ENCODE peak calls at places on chromosomes 7 and 10, in seven cellular contexts. G is mesendoderm, C is IMR-90, H is SK-N-SH, R is fibroblast of lung, T is neural progenitor cell, K is MM.1S. D is an unnamed sample.

GRCh38 chr7:33932221-33932620 is 26.9 kb downstream of the BMPER start:
- DNase-seq in G (no peak), C (no peak), H (no peak), R (no peak), T (no peak), K (peak; percentile 12), D (no peak)

GRCh38 chr7:128841961-128842673 is 11.9 kb downstream of the FLNC start:
- DNase-seq in G (peak; percentile 76), C (peak; percentile 69), H (peak; percentile 87), R (no peak), T (peak; percentile 77), K (peak; percentile 59), D (peak; percentile 91)

GRCh38 chr10:59104186-59104585 is 72.3 kb upstream of the PHYHIPL start:
- DNase-seq in G (peak; percentile 32), C (no peak), H (no peak), R (no peak), T (peak; percentile 27), K (no peak), D (no peak)

GRCh38 chr7:111074071-111074771 is 16.7 kb upstream of the LRRN3 start:
- DNase-seq in G (no peak), C (no peak), H (no peak), R (no peak), T (no peak), K (no peak), D (no peak)

GRCh38 chr7:26515462-26515861 is 223.8 kb downstream of the SNX10 start:
- DNase-seq in G (no peak), C (no peak), H (peak; percentile 52), R (no peak), T (no peak), K (peak; percentile 10), D (no peak)

GRCh38 chr10:71045188-71045841 is 156.9 kb upstream of the PCBD1 start:
- DNase-seq in G (no peak), C (no peak), H (no peak), R (no peak), T (no peak), K (no peak), D (no peak)

GRCh38 chr10:33889371-33889770 is 554.9 kb upstream of the NRP1 start:
- DNase-seq in G (no peak), C (no peak), H (no peak), R (no peak), T (no peak), K (no peak), D (no peak)

GRCh38 chr10:30687698-30688213 is 58.2 kb upstream of the LYZL2 start:
- DNase-seq in G (peak; percentile 93), C (peak; percentile 68), H (peak; percentile 79), R (peak; percentile 74), T (peak; percentile 87), K (peak; percentile 79), D (peak; percentile 97)

GRCh38 chr10:86753638-86754434 is 2.6 kb upstream of the BMPR1A start:
- DNase-seq in G (no peak), C (no peak), H (no peak), R (no peak), T (no peak), K (no peak), D (no peak)

GRCh38 chr7:121547341-121548092 is 151.4 kb upstream of the FAM3C start:
- DNase-seq in G (peak; percentile 57), C (peak; percentile 78), H (peak; percentile 51), R (peak; percentile 84), T (peak; percentile 75), K (peak; percentile 85), D (no peak)

GRCh38 chr10:7788640-7789335 is 811 bp downstream of the ATP5F1C start:
- DNase-seq in G (no peak), C (peak; percentile 26), H (peak; percentile 34), R (peak; percentile 24), T (peak; percentile 52), K (peak; percentile 32), D (peak; percentile 80)

GRCh38 chr7:47596502-47597202 is 14.7 kb upstream of the TNS3 start:
- DNase-seq in G (peak; percentile 49), C (no peak), H (no peak), R (peak; percentile 42), T (no peak), K (no peak), D (no peak)

GRCh38 chr7:107691713-107692112 is 31.1 kb downstream of the SLC26A4 start:
- DNase-seq in G (no peak), C (peak; percentile 34), H (no peak), R (peak; percentile 48), T (no peak), K (no peak), D (no peak)

GRCh38 chr7:27128776-27129728 is 1.5 kb downstream of the HOXA4 start:
- DNase-seq in G (no peak), C (no peak), H (no peak), R (no peak), T (no peak), K (no peak), D (peak; percentile 46)

GRCh38 chr7:36597099-36597773 is 127.1 kb downstream of the AOAH start:
- DNase-seq in G (no peak), C (no peak), H (no peak), R (no peak), T (no peak), K (no peak), D (no peak)

GRCh38 chr10:3780056-3780765 is 4.8 kb downstream of the KLF6 start:
- DNase-seq in G (peak; percentile 72), C (peak; percentile 71), H (no peak), R (peak; percentile 53), T (no peak), K (no peak), D (peak; percentile 54)

DNA sequence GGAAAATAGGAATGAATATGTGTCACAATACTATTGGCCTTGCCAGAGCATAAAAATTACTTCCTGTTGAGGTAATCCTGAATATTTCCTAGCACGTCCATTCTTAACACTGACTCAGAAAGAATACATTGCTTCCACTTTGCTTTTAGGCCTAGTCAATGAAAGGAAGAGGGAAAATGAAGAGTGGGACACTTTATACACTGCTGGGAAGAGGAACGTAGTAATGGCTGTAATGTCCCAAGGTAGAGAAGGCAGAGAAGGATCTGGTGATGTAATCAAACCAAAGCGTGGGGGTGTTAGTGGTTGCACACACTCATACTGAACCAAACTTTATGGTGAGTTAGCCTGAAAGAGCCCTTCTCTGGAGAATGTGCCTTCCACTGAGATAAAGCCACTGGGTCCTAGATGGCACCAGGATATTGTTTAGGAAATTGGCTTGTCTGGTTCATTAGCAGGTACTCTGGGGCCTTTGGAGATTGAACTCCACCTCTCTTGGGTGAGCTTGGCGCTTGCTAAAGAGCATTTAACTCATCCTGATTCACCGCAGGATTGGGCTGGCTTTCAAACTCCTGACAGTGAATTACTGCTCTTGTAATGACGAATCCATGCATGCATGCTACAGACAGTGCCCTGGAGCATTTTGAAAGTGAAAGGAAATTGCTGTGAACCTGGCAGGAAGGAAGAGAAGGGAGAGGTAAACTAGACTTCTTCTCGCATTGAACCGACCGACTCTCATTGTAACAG is 254.9 kb downstream of the KIAA1217 start:
- DNase-seq in G (peak; percentile 46), C (peak; percentile 98), H (no peak), R (peak; percentile 94), T (no peak), K (peak; percentile 68), D (no peak)
- H3K9ac ChIP-seq in G (no peak overlapping the region), C (no peak overlapping the region), H (peak overlapping the region; percentile 55), R (no peak overlapping the region), T (no peak overlapping the region), K (no peak overlapping the region), D (no peak overlapping the region)

GRCh38 chr10:68047554-68048327 is 27.3 kb downstream of the HERC4 start:
- DNase-seq in G (no peak), C (no peak), H (no peak), R (no peak), T (no peak), K (no peak), D (no peak)

GRCh38 chr10:68052463-68052862 is 22.6 kb downstream of the HERC4 start:
- DNase-seq in G (no peak), C (peak; percentile 29), H (no peak), R (no peak), T (no peak), K (no peak), D (no peak)

GRCh38 chr10:68049289-68050078 is 25.6 kb downstream of the HERC4 start:
- DNase-seq in G (no peak), C (no peak), H (no peak), R (no peak), T (no peak), K (no peak), D (no peak)

DNA sequence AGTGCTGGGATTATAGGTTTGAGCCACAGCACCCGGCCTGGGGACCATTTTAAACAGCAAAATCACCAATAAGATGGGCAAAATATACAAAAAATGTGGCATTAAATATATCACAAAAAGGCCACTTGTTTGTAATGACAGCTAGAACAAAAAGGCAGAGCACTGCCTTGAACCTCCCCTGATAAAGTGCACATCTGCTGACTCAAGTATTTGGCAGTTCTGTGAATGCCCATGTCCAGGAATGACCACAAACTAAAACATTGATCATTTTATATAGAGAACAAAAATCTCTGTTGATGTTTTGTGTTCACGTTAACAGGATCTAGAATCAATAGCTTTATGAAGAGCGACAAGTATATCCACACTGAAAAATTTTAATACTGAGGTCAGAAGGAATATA is 21.5 kb downstream of the HERC4 start:
- DNase-seq in G (no peak), C (peak; percentile 31), H (no peak), R (no peak), T (no peak), K (no peak), D (no peak)
- H3K36me3 ChIP-seq in G (no peaks in the 10 kb centered on the region), C (peaks cover 12% of the 10 kb centered on the region), H (peaks cover 39% of the 10 kb centered on the region), R (peaks cover under 1% of the 10 kb centered on the region), T (no peaks in the 10 kb centered on the region), K (no peaks in the 10 kb centered on the region), D (peaks cover 11% of the 10 kb centered on the region)

GRCh38 chr7:112238330-112238729 is 31.8 kb downstream of the ZNF277 start:
- DNase-seq in G (no peak), C (no peak), H (no peak), R (no peak), T (no peak), K (no peak), D (no peak)
- H3K9ac ChIP-seq in G (no peak overlapping the region), C (no peak overlapping the region), H (no peak overlapping the region), R (no peak overlapping the region), T (no peak overlapping the region), K (no peak overlapping the region), D (no peak overlapping the region)

DNA sequence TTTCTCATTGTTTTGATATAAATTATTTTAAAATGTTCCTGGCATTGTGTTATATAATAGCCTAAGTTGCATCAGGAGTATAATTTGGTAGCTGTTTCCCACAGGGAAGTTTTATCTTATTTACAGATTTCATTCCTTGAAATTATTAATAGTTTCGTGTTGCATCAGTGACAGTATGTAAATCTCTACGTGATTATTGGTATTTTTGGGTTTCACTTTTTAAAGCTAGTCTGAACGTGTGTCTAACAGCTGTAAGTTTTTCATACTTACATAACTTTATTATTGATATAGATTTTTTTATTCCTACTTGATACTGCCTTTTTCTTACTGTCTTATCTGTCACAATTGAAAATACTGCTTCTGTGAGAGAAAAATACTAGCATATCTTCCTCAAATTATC is 167.9 kb downstream of the PHF14 start:
- DNase-seq in G (no peak), C (no peak), H (no peak), R (no peak), T (no peak), K (no peak), D (no peak)
- H3K36me3 ChIP-seq in G (no peaks in the 10 kb centered on the region), C (no peaks in the 10 kb centered on the region), H (peaks cover 11% of the 10 kb centered on the region), R (no peaks in the 10 kb centered on the region), T (no peaks in the 10 kb centered on the region), K (no peaks in the 10 kb centered on the region), D (peaks cover 11% of the 10 kb centered on the region)

GRCh38 chr7:65462148-65462716 is 88.6 kb downstream of the ZNF92 start:
- DNase-seq in G (no peak), C (no peak), H (no peak), R (no peak), T (no peak), K (no peak), D (no peak)
- H3K9ac ChIP-seq in G (no peak overlapping the region), C (no peak overlapping the region), H (no peak overlapping the region), R (no peak overlapping the region), T (no peak overlapping the region), K (no peak overlapping the region), D (no peak overlapping the region)

GRCh38 chr7:139254728-139255127 is 23.7 kb downstream of the UBN2 start:
- DNase-seq in G (no peak), C (no peak), H (no peak), R (no peak), T (no peak), K (no peak), D (no peak)
- H3K36me3 ChIP-seq in G (peaks cover 3% of the 10 kb centered on the region), C (peaks cover 13% of the 10 kb centered on the region), H (peaks cover 57% of the 10 kb centered on the region), R (peaks cover 3% of the 10 kb centered on the region), T (peaks cover 6% of the 10 kb centered on the region), K (peaks cover 4% of the 10 kb centered on the region), D (peaks cover 77% of the 10 kb centered on the region)

D was measured in endodermal cell.